ENCODE peak calls at places on chromosomes 7 and 10, in four cellular contexts. One of them, this sample, is unnamed.
A peak's percentile ranks its signal among the peaks of the same experiment; 100 is the strongest.

GRCh38 chr7:14394786-14395185 is 405.3 kb upstream of the ETV1 start:
- DNase-seq in GM12891: no peak
- DNase-seq in K562: no peak
- DNase-seq in HL-60: no peak
- DNase-seq in this sample: no peak

GRCh38 chr7:35465791-35466336 is 212.0 kb upstream of the TBX20 start:
- DNase-seq in GM12891: no peak
- DNase-seq in K562: no peak
- DNase-seq in HL-60: no peak
- DNase-seq in this sample: no peak

GRCh38 chr7:30437823-30438574 is 40.6 kb downstream of the NOD1 start:
- DNase-seq in GM12891: no peak
- DNase-seq in K562: no peak
- DNase-seq in HL-60: peak; percentile 42
- DNase-seq in this sample: no peak

GRCh38 chr10:112340601-112341000 is 33.3 kb upstream of the ACSL5 start:
- DNase-seq in GM12891: no peak
- DNase-seq in K562: no peak
- DNase-seq in HL-60: no peak
- DNase-seq in this sample: no peak

GRCh38 chr10:72906446-72906845 is 12.9 kb downstream of the OIT3 start:
- DNase-seq in GM12891: no peak
- DNase-seq in K562: no peak
- DNase-seq in HL-60: no peak
- DNase-seq in this sample: no peak

GRCh38 chr10:10804998-10805737 is 212.5 kb upstream of the CELF2 start:
- DNase-seq in GM12891: no peak
- DNase-seq in K562: no peak
- DNase-seq in HL-60: no peak
- DNase-seq in this sample: no peak

GRCh38 chr7:136998495-136998894 is 130.0 kb downstream of the CHRM2 start:
- DNase-seq in GM12891: no peak
- DNase-seq in K562: no peak
- DNase-seq in HL-60: no peak
- DNase-seq in this sample: no peak

GRCh38 chr10:116761883-116762282 is 19.5 kb upstream of the HSPA12A start:
- DNase-seq in GM12891: no peak
- DNase-seq in K562: no peak
- DNase-seq in HL-60: no peak
- DNase-seq in this sample: no peak

GRCh38 chr7:130374507-130374906 is 5.8 kb upstream of the CPA1 start:
- DNase-seq in GM12891: no peak
- DNase-seq in K562: no peak
- DNase-seq in HL-60: no peak
- DNase-seq in this sample: no peak

GRCh38 chr7:150657526-150657925 is 25.3 kb upstream of the GIMAP6 start:
- DNase-seq in GM12891: no peak
- DNase-seq in K562: no peak
- DNase-seq in HL-60: no peak
- DNase-seq in this sample: no peak

GRCh38 chr10:80700760-80701444 is 163.2 kb downstream of the SH2D4B start:
- DNase-seq in GM12891: no peak
- DNase-seq in K562: no peak
- DNase-seq in HL-60: no peak
- DNase-seq in this sample: no peak

GRCh38 chr7:1525409-1525808 is 5.1 kb upstream of the MAFK start:
- DNase-seq in GM12891: no peak
- DNase-seq in K562: no peak
- DNase-seq in HL-60: no peak
- DNase-seq in this sample: no peak

GRCh38 chr10:122624546-122624945 is 64.0 kb downstream of the DMBT1 start:
- DNase-seq in GM12891: no peak
- DNase-seq in K562: no peak
- DNase-seq in HL-60: no peak
- DNase-seq in this sample: no peak

GRCh38 chr7:135601182-135601581 is 43.5 kb downstream of the NUP205 start:
- DNase-seq in GM12891: no peak
- DNase-seq in K562: no peak
- DNase-seq in HL-60: no peak
- DNase-seq in this sample: no peak

GRCh38 chr10:107496594-107496993 is 332.1 kb upstream of the SORCS1 start:
- DNase-seq in GM12891: no peak
- DNase-seq in K562: no peak
- DNase-seq in HL-60: no peak
- DNase-seq in this sample: no peak

GRCh38 chr7:15462721-15463389 is 99.0 kb downstream of the AGMO start:
- DNase-seq in GM12891: no peak
- DNase-seq in K562: no peak
- DNase-seq in HL-60: no peak
- DNase-seq in this sample: no peak

GRCh38 chr7:111827863-111828504 is 265.7 kb upstream of the IMMP2L start:
- DNase-seq in GM12891: no peak
- DNase-seq in K562: no peak
- DNase-seq in HL-60: no peak
- DNase-seq in this sample: no peak

GRCh38 chr10:124288928-124289921 is 129.5 kb downstream of the OAT start:
- DNase-seq in GM12891: no peak
- DNase-seq in K562: no peak
- DNase-seq in HL-60: no peak
- DNase-seq in this sample: no peak

GRCh38 chr7:95501261-95501816 is 15.6 kb downstream of the ASB4 start:
- DNase-seq in GM12891: no peak
- DNase-seq in K562: no peak
- DNase-seq in HL-60: no peak
- DNase-seq in this sample: peak; percentile 87

GRCh38 chr10:1754506-1755177 is 17.3 kb upstream of the ADARB2 start:
- DNase-seq in GM12891: no peak
- DNase-seq in K562: no peak
- DNase-seq in HL-60: no peak
- DNase-seq in this sample: no peak

GRCh38 chr7:38169862-38170261 is 8.2 kb upstream of the STARD3NL start:
- DNase-seq in GM12891: no peak
- DNase-seq in K562: peak; percentile 24
- DNase-seq in HL-60: peak; percentile 67
- DNase-seq in this sample: peak; percentile 85

GRCh38 chr7:4479367-4480039 is 202.6 kb upstream of the FOXK1 start:
- DNase-seq in GM12891: peak; percentile 36
- DNase-seq in K562: peak; percentile 74
- DNase-seq in HL-60: peak; percentile 42
- DNase-seq in this sample: no peak

GRCh38 chr10:13414137-13414536 is 66.0 kb upstream of the SEPHS1 start:
- DNase-seq in GM12891: no peak
- DNase-seq in K562: no peak
- DNase-seq in HL-60: no peak
- DNase-seq in this sample: no peak

GRCh38 chr10:118798186-118798811 is 43.5 kb upstream of the CACUL1 start:
- DNase-seq in GM12891: no peak
- DNase-seq in K562: no peak
- DNase-seq in HL-60: no peak
- DNase-seq in this sample: no peak

GRCh38 chr10:43170491-43170890 is 32.2 kb downstream of the CSGALNACT2 start:
- DNase-seq in GM12891: no peak
- DNase-seq in K562: no peak
- DNase-seq in HL-60: no peak
- DNase-seq in this sample: no peak

GRCh38 chr7:140121321-140121720 is 55.5 kb downstream of the KDM7A start:
- DNase-seq in GM12891: no peak
- DNase-seq in K562: no peak
- DNase-seq in HL-60: no peak
- DNase-seq in this sample: no peak
- TF ChIP-seq SPI1 in GM12891: no peak
- TF ChIP-seq SPI1 in K562: no peak
- TF ChIP-seq SPI1 in HL-60: no peak
- TF ChIP-seq SPI1 in this sample: no peak

GRCh38 chr7:26308551-26308950 is 16.9 kb downstream of the SNX10 start:
- DNase-seq in GM12891: no peak
- DNase-seq in K562: no peak
- DNase-seq in HL-60: no peak
- DNase-seq in this sample: no peak

GRCh38 chr7:26307226-26307625 is 15.6 kb downstream of the SNX10 start:
- DNase-seq in GM12891: no peak
- DNase-seq in K562: peak; percentile 45
- DNase-seq in HL-60: peak; percentile 49
- DNase-seq in this sample: no peak

GRCh38 chr7:26305869-26306665 is 14.4 kb downstream of the SNX10 start:
- DNase-seq in GM12891: no peak
- DNase-seq in K562: no peak
- DNase-seq in HL-60: no peak
- DNase-seq in this sample: no peak

GRCh38 chr7:26306770-26307169 is 15.1 kb downstream of the SNX10 start:
- DNase-seq in GM12891: no peak
- DNase-seq in K562: no peak
- DNase-seq in HL-60: no peak
- DNase-seq in this sample: no peak

DNA sequence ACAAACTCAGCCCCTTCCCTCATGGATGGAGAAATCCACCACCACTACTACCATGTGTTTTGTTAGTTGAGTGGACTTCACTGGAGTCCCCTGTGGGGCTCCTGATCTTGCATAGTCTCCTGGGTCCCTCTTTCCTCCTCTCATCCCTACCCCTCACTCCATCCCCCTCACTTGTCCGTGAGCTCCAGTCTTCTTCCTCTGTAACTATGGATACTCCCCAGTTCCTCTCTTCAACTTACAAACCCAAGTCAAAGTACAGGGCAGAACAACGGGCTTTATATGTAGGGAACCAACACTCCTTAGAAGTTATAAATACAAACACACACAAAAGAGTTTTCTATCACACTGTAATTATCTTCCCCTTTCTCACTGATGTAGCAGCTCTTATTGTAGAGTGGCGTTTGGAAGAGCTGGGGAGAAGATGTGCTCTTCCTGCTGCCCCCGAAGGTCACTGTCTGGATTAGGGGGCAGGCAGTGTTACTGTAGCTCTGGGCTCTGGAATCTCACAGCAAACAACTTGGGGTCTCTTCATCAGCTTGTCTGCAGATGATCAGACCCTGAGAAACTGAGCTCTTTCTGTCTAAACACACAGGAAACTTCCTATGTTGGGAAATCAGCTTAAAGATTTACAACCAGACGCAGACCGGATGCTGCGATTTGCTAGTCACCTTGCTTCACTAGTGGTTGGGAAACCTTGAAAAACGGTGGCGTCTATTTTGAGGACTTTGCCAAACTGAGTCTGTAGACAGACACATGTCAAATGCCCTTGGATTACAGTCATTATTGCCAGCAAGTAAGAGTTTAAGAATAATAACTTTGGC is 13.6 kb downstream of the SNX10 start:
- DNase-seq in GM12891: no peak
- DNase-seq in K562: no peak
- DNase-seq in HL-60: peak; percentile 94
- DNase-seq in this sample: no peak
- TF ChIP-seq SPI1 in GM12891: no peak
- TF ChIP-seq SPI1 in K562: no peak
- TF ChIP-seq SPI1 in HL-60: peak; percentile 75
- TF ChIP-seq SPI1 in this sample: no peak

DNA sequence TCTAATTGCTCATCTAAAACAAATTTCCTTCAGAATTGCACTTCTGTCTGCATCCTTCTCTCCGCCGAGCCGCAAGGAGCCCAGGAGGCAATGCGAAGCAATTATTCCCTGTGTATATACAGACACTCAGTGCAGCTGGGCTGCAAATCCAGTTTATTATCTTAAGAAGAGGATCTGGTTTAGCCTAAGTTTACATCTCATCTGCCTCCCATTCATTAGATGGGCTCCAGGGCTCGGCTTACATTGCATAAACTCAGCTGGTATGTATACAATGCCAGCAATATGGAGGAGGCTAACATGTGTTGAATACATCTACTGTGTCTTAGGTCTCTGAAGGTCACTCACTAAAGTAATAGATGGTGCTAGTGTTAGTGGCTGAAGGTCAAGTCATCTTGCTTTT is 996.8 kb downstream of the KCNMA1 start:
- DNase-seq in GM12891: no peak
- DNase-seq in K562: no peak
- DNase-seq in HL-60: no peak
- DNase-seq in this sample: no peak
- TF ChIP-seq SPI1 in GM12891: no peak
- TF ChIP-seq SPI1 in K562: no peak
- TF ChIP-seq SPI1 in HL-60: no peak
- TF ChIP-seq SPI1 in this sample: no peak

GRCh38 chr7:33933611-33934281 is 28.4 kb downstream of the BMPER start:
- DNase-seq in GM12891: no peak
- DNase-seq in K562: no peak
- DNase-seq in HL-60: no peak
- DNase-seq in this sample: no peak
- TF ChIP-seq SPI1 in GM12891: no peak
- TF ChIP-seq SPI1 in K562: no peak
- TF ChIP-seq SPI1 in HL-60: no peak
- TF ChIP-seq SPI1 in this sample: no peak

GRCh38 chr7:50190772-50191171 is 97.7 kb upstream of the ZPBP start:
- DNase-seq in GM12891: no peak
- DNase-seq in K562: no peak
- DNase-seq in HL-60: no peak
- DNase-seq in this sample: no peak
- TF ChIP-seq SPI1 in GM12891: no peak
- TF ChIP-seq SPI1 in K562: no peak
- TF ChIP-seq SPI1 in HL-60: no peak
- TF ChIP-seq SPI1 in this sample: no peak

DNA sequence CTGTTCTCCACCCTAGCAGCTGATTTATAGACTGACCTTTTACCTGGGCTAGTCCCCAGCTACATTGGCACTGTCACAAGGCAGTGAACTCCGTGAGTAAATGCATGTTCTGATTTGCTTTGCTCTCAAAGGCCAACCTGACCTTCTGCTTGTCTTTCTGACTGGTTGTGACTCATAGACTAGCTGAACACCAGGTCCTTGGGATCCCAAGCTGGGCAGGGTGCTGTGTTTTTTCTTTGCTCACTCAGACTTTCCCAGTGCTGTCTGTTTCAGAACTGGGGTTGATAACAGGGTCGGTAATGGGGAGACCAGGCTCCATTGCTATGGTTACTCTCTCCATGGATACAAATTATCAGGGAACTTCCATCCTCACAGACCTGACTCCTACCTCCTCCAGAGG is 35.0 kb downstream of the EVX1 start:
- DNase-seq in GM12891: no peak
- DNase-seq in K562: peak; percentile 6
- DNase-seq in HL-60: no peak
- DNase-seq in this sample: no peak
- TF ChIP-seq SPI1 in GM12891: no peak
- TF ChIP-seq SPI1 in K562: no peak
- TF ChIP-seq SPI1 in HL-60: no peak
- TF ChIP-seq SPI1 in this sample: no peak